ENCODE peak calls at places on chromosomes 13 and 19, in six cellular contexts. T, R, C, K, V and N are unnamed samples.

GRCh38 chr19:12194827-12195500 is 32.1 kb downstream of the ZNF136 start:
- DNase-seq in C (no peak), V (no peak), K (peak), T (peak), R (no peak), N (no peak)

GRCh38 chr13:46975173-46975572 is 78.3 kb upstream of the HTR2A start:
- DNase-seq in T (no peak), V (no peak), C (no peak), K (no peak), R (no peak), N (no peak)

GRCh38 chr13:93201992-93202558 is 24.5 kb upstream of the GPC6 start:
- DNase-seq in V (no peak), R (no peak), C (no peak), K (no peak), T (no peak), N (no peak)

GRCh38 chr13:25752957-25753540 is 298.8 kb downstream of the SHISA2 start:
- DNase-seq in R (peak), K (no peak), C (no peak), T (peak), V (no peak), N (peak)

GRCh38 chr13:112647256-112647655 is 42.6 kb upstream of the ATP11A start:
- DNase-seq in K (no peak), T (no peak), R (no peak), V (no peak), C (no peak), N (no peak)

GRCh38 chr13:85665286-85665685 is 133.9 kb downstream of the SLITRK6 start:
- DNase-seq in R (no peak), C (no peak), V (no peak), K (no peak), T (no peak), N (peak)

GRCh38 chr19:56217039-56217949 is 15.2 kb downstream of the ZSCAN5C start:
- DNase-seq in V (no peak), K (peak), T (peak), R (no peak), C (no peak), N (no peak)

GRCh38 chr19:28234637-28235036 is 978.3 kb downstream of the UQCRFS1 start:
- DNase-seq in C (no peak), T (no peak), K (no peak), R (no peak), V (no peak), N (no peak)

GRCh38 chr13:74290324-74290773 is 156.1 kb upstream of the KLF12 start:
- DNase-seq in V (peak), T (peak), C (peak), R (no peak), K (no peak), N (peak)